ENCODE peak calls at places on chromosomes 13 and 19, in seven cellular contexts. One of them, this sample, is unnamed.
A peak's percentile ranks its signal among the peaks of the same experiment; 100 is the strongest.

GRCh38 chr19:23698711-23699520 is 11.9 kb upstream of the ZNF675 start:
- DNase-seq in fibroblast of lung: no peak
- DNase-seq in coronary artery: no peak
- DNase-seq in choroid plexus epithelial cell: no peak
- DNase-seq in body of pancreas: no peak
- DNase-seq in suprapubic skin: no peak
- DNase-seq in tibial nerve: no peak
- DNase-seq in this sample: peak; percentile 68

GRCh38 chr19:16369664-16370576 is 45.3 kb downstream of the KLF2 start:
- DNase-seq in fibroblast of lung: no peak
- DNase-seq in coronary artery: no peak
- DNase-seq in choroid plexus epithelial cell: no peak
- DNase-seq in body of pancreas: no peak
- DNase-seq in suprapubic skin: no peak
- DNase-seq in tibial nerve: no peak
- DNase-seq in this sample: no peak

GRCh38 chr19:57712222-57712621 is 3.2 kb upstream of the ZNF154 start:
- DNase-seq in fibroblast of lung: no peak
- DNase-seq in coronary artery: no peak
- DNase-seq in choroid plexus epithelial cell: no peak
- DNase-seq in body of pancreas: no peak
- DNase-seq in suprapubic skin: no peak
- DNase-seq in tibial nerve: no peak
- DNase-seq in this sample: no peak

GRCh38 chr13:110815471-110816204 is 99.2 kb downstream of the ANKRD10 start:
- DNase-seq in fibroblast of lung: no peak
- DNase-seq in coronary artery: no peak
- DNase-seq in choroid plexus epithelial cell: peak; percentile 16
- DNase-seq in body of pancreas: no peak
- DNase-seq in suprapubic skin: no peak
- DNase-seq in tibial nerve: no peak
- DNase-seq in this sample: peak; percentile 50

GRCh38 chr13:40047322-40047771 is 391.9 kb downstream of the COG6 start:
- DNase-seq in fibroblast of lung: no peak
- DNase-seq in coronary artery: no peak
- DNase-seq in choroid plexus epithelial cell: no peak
- DNase-seq in body of pancreas: no peak
- DNase-seq in suprapubic skin: no peak
- DNase-seq in tibial nerve: no peak
- DNase-seq in this sample: no peak

GRCh38 chr19:39317476-39317875 is 3.2 kb downstream of the LRFN1 start:
- DNase-seq in fibroblast of lung: no peak
- DNase-seq in coronary artery: no peak
- DNase-seq in choroid plexus epithelial cell: no peak
- DNase-seq in body of pancreas: no peak
- DNase-seq in suprapubic skin: no peak
- DNase-seq in tibial nerve: no peak
- DNase-seq in this sample: no peak

GRCh38 chr13:73943137-73943964 is 190.9 kb downstream of the KLF12 start:
- DNase-seq in fibroblast of lung: no peak
- DNase-seq in coronary artery: no peak
- DNase-seq in choroid plexus epithelial cell: no peak
- DNase-seq in body of pancreas: no peak
- DNase-seq in suprapubic skin: no peak
- DNase-seq in tibial nerve: no peak
- DNase-seq in this sample: no peak

GRCh38 chr19:50552540-50552939 is 15.7 kb downstream of the LRRC4B start:
- DNase-seq in fibroblast of lung: no peak
- DNase-seq in coronary artery: no peak
- DNase-seq in choroid plexus epithelial cell: no peak
- DNase-seq in body of pancreas: no peak
- DNase-seq in suprapubic skin: no peak
- DNase-seq in tibial nerve: no peak
- DNase-seq in this sample: no peak

GRCh38 chr13:94667190-94667589 is 45.2 kb downstream of the SOX21 start:
- DNase-seq in fibroblast of lung: no peak
- DNase-seq in coronary artery: no peak
- DNase-seq in choroid plexus epithelial cell: no peak
- DNase-seq in body of pancreas: no peak
- DNase-seq in suprapubic skin: no peak
- DNase-seq in tibial nerve: no peak
- DNase-seq in this sample: no peak

GRCh38 chr13:59112375-59112774 is 1051.4 kb downstream of the DIAPH3 start:
- DNase-seq in fibroblast of lung: peak; percentile 99
- DNase-seq in coronary artery: no peak
- DNase-seq in choroid plexus epithelial cell: peak; percentile 99
- DNase-seq in body of pancreas: peak; percentile 30
- DNase-seq in suprapubic skin: peak; percentile 60
- DNase-seq in tibial nerve: no peak
- DNase-seq in this sample: peak; percentile 49

GRCh38 chr13:50466554-50466953 is 376.9 kb downstream of the DLEU7 start:
- DNase-seq in fibroblast of lung: no peak
- DNase-seq in coronary artery: no peak
- DNase-seq in choroid plexus epithelial cell: no peak
- DNase-seq in body of pancreas: no peak
- DNase-seq in suprapubic skin: no peak
- DNase-seq in tibial nerve: no peak
- DNase-seq in this sample: no peak

GRCh38 chr19:40193587-40193849 is 2.3 kb downstream of the MAP3K10 start:
- DNase-seq in fibroblast of lung: no peak
- DNase-seq in coronary artery: no peak
- DNase-seq in choroid plexus epithelial cell: peak; percentile 10
- DNase-seq in body of pancreas: no peak
- DNase-seq in suprapubic skin: no peak
- DNase-seq in tibial nerve: no peak
- DNase-seq in this sample: no peak

GRCh38 chr13:71524245-71525002 is 342.6 kb downstream of the DACH1 start:
- DNase-seq in fibroblast of lung: peak; percentile 54
- DNase-seq in coronary artery: no peak
- DNase-seq in choroid plexus epithelial cell: no peak
- DNase-seq in body of pancreas: no peak
- DNase-seq in suprapubic skin: no peak
- DNase-seq in tibial nerve: no peak
- DNase-seq in this sample: no peak

GRCh38 chr13:46756977-46757376 is 40.0 kb downstream of the ESD start:
- DNase-seq in fibroblast of lung: peak; percentile 63
- DNase-seq in coronary artery: no peak
- DNase-seq in choroid plexus epithelial cell: peak; percentile 84
- DNase-seq in body of pancreas: no peak
- DNase-seq in suprapubic skin: no peak
- DNase-seq in tibial nerve: no peak
- DNase-seq in this sample: peak; percentile 17

GRCh38 chr19:56664511-56664910 is 7.0 kb downstream of the ZNF835 start:
- DNase-seq in fibroblast of lung: no peak
- DNase-seq in coronary artery: no peak
- DNase-seq in choroid plexus epithelial cell: no peak
- DNase-seq in body of pancreas: no peak
- DNase-seq in suprapubic skin: no peak
- DNase-seq in tibial nerve: no peak
- DNase-seq in this sample: no peak

GRCh38 chr19:459724-460511 is 915 bp downstream of the SHC2 start:
- DNase-seq in fibroblast of lung: peak; percentile 28
- DNase-seq in coronary artery: no peak
- DNase-seq in choroid plexus epithelial cell: peak; percentile 33
- DNase-seq in body of pancreas: peak; percentile 74
- DNase-seq in suprapubic skin: no peak
- DNase-seq in tibial nerve: peak; percentile 43
- DNase-seq in this sample: no peak

DNA sequence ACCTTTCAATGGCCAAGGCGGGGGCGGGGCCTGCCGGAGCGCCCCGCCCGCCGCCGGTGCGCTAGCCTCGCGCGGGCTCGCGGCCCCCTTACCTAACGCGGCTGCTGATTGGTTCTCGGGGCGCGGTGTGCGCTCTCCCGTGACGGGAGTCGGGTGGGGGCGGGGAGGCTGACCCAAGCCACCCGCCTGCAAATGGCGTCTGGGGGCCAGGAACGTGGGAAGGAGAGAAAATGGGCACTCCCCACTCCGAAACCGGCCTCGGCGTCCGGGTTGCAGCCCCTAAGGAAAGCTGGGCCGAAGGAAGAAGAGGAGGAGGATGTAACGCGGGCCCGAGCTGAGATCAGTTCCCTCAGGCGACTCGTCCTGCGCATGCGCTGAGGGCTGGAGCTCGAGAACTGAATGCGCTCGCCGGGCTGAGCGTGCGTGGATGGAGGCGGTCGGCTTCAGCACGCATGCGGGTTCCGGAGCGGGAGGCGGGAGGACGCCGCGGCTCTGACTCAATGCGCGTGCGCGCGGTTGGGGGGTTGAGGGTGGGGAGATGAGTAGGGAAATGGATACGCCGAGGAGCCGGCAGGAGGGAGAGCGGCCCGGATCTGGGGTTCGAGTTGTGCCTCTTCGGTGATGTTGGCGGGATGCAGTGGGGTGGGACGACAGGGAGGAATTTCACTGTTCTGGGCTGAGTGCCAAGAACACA is at the start of gene SMG9:
- DNase-seq in fibroblast of lung: peak; percentile 98
- DNase-seq in coronary artery: peak; percentile 98
- DNase-seq in choroid plexus epithelial cell: peak; percentile 98
- DNase-seq in body of pancreas: peak; percentile 98
- DNase-seq in suprapubic skin: peak; percentile 98
- DNase-seq in tibial nerve: peak; percentile 95
- DNase-seq in this sample: peak; percentile 98
- TF ChIP-seq CTCF in fibroblast of lung: no peak
- TF ChIP-seq CTCF in coronary artery: no peak
- TF ChIP-seq CTCF in choroid plexus epithelial cell: peak; percentile 10
- TF ChIP-seq CTCF in body of pancreas: peak; percentile 27
- TF ChIP-seq CTCF in suprapubic skin: no peak
- TF ChIP-seq CTCF in tibial nerve: peak; percentile 32
- TF ChIP-seq CTCF in this sample: no peak

GRCh38 chr13:51822106-51822840 is 18.3 kb upstream of the DHRS12 start:
- DNase-seq in fibroblast of lung: no peak
- DNase-seq in coronary artery: no peak
- DNase-seq in choroid plexus epithelial cell: no peak
- DNase-seq in body of pancreas: no peak
- DNase-seq in suprapubic skin: no peak
- DNase-seq in tibial nerve: no peak
- DNase-seq in this sample: no peak

GRCh38 chr13:51823351-51823750 is 19.4 kb upstream of the DHRS12 start:
- DNase-seq in fibroblast of lung: no peak
- DNase-seq in coronary artery: no peak
- DNase-seq in choroid plexus epithelial cell: no peak
- DNase-seq in body of pancreas: no peak
- DNase-seq in suprapubic skin: no peak
- DNase-seq in tibial nerve: no peak
- DNase-seq in this sample: no peak

GRCh38 chr13:51825165-51825592 is 19.8 kb downstream of the TMEM272 start:
- DNase-seq in fibroblast of lung: no peak
- DNase-seq in coronary artery: no peak
- DNase-seq in choroid plexus epithelial cell: peak; percentile 87
- DNase-seq in body of pancreas: no peak
- DNase-seq in suprapubic skin: no peak
- DNase-seq in tibial nerve: no peak
- DNase-seq in this sample: peak; percentile 25

GRCh38 chr13:51825681-51826254 is 19.2 kb downstream of the TMEM272 start:
- DNase-seq in fibroblast of lung: no peak
- DNase-seq in coronary artery: no peak
- DNase-seq in choroid plexus epithelial cell: no peak
- DNase-seq in body of pancreas: no peak
- DNase-seq in suprapubic skin: no peak
- DNase-seq in tibial nerve: no peak
- DNase-seq in this sample: no peak

GRCh38 chr13:51823861-51824260 is 19.9 kb upstream of the DHRS12 start:
- DNase-seq in fibroblast of lung: no peak
- DNase-seq in coronary artery: no peak
- DNase-seq in choroid plexus epithelial cell: peak; percentile 41
- DNase-seq in body of pancreas: no peak
- DNase-seq in suprapubic skin: no peak
- DNase-seq in tibial nerve: no peak
- DNase-seq in this sample: no peak
- H3K4me3 ChIP-seq in fibroblast of lung: no peak overlapping the region
- H3K4me3 ChIP-seq in coronary artery: no peak overlapping the region
- H3K4me3 ChIP-seq in choroid plexus epithelial cell: no peak overlapping the region
- H3K4me3 ChIP-seq in body of pancreas: no peak overlapping the region
- H3K4me3 ChIP-seq in suprapubic skin: no peak overlapping the region
- H3K4me3 ChIP-seq in tibial nerve: no peak overlapping the region
- H3K4me3 ChIP-seq in this sample: no peak overlapping the region

GRCh38 chr13:31908696-31909386 is 122.7 kb upstream of the FRY start:
- DNase-seq in fibroblast of lung: no peak
- DNase-seq in coronary artery: no peak
- DNase-seq in choroid plexus epithelial cell: no peak
- DNase-seq in body of pancreas: no peak
- DNase-seq in suprapubic skin: no peak
- DNase-seq in tibial nerve: no peak
- DNase-seq in this sample: peak; percentile 24

GRCh38 chr13:31913459-31913858 is 118.1 kb upstream of the FRY start:
- DNase-seq in fibroblast of lung: peak; percentile 6
- DNase-seq in coronary artery: no peak
- DNase-seq in choroid plexus epithelial cell: no peak
- DNase-seq in body of pancreas: peak; percentile 51
- DNase-seq in suprapubic skin: no peak
- DNase-seq in tibial nerve: no peak
- DNase-seq in this sample: no peak

GRCh38 chr13:31912641-31913401 is 118.8 kb upstream of the FRY start:
- DNase-seq in fibroblast of lung: no peak
- DNase-seq in coronary artery: no peak
- DNase-seq in choroid plexus epithelial cell: no peak
- DNase-seq in body of pancreas: no peak
- DNase-seq in suprapubic skin: no peak
- DNase-seq in tibial nerve: no peak
- DNase-seq in this sample: peak; percentile 1

GRCh38 chr13:31909889-31910551 is 121.6 kb upstream of the FRY start:
- DNase-seq in fibroblast of lung: peak; percentile 80
- DNase-seq in coronary artery: no peak
- DNase-seq in choroid plexus epithelial cell: peak; percentile 84
- DNase-seq in body of pancreas: peak; percentile 69
- DNase-seq in suprapubic skin: no peak
- DNase-seq in tibial nerve: no peak
- DNase-seq in this sample: peak; percentile 72

GRCh38 chr13:31910633-31911032 is 120.9 kb upstream of the FRY start:
- DNase-seq in fibroblast of lung: no peak
- DNase-seq in coronary artery: no peak
- DNase-seq in choroid plexus epithelial cell: no peak
- DNase-seq in body of pancreas: no peak
- DNase-seq in suprapubic skin: no peak
- DNase-seq in tibial nerve: no peak
- DNase-seq in this sample: no peak
- TF ChIP-seq CTCF in fibroblast of lung: no peak
- TF ChIP-seq CTCF in coronary artery: no peak
- TF ChIP-seq CTCF in choroid plexus epithelial cell: no peak
- TF ChIP-seq CTCF in body of pancreas: no peak
- TF ChIP-seq CTCF in suprapubic skin: no peak
- TF ChIP-seq CTCF in tibial nerve: no peak
- TF ChIP-seq CTCF in this sample: no peak

DNA sequence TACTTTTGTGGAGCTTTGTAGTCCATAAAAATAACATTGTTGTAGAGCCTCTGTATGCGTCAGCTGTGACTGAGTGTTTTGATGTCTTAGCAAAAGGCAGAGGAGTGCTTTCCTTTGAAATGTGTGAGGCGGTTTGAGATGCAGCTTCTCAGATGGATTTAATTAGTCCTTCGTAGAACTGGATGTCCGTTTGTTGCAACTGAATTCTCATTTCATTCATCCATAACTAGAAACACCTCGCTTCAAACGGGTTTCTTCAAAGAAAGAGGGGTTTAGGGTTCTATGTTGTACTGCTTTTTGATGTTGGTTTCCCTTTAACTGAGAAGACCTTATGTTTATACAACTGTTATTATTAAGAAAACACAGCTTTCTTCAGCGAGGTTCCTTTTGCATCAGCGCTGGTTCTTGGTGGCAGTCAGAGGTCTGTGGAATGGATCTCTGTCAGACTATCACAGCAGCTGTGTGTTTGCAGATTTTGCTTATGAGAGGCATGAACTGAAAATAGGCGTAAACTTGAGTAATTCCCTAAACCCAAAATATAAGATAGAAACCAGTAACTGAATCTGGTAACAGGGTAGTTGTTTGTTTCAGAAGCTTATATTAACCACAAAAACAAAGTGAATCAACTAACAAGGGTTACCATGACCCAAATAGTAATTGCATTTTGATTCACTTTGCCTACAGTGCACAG is 194.4 kb downstream of the GGACT start:
- DNase-seq in fibroblast of lung: peak; percentile 88
- DNase-seq in coronary artery: no peak
- DNase-seq in choroid plexus epithelial cell: peak; percentile 85
- DNase-seq in body of pancreas: no peak
- DNase-seq in suprapubic skin: no peak
- DNase-seq in tibial nerve: no peak
- DNase-seq in this sample: no peak
- H3K4me3 ChIP-seq in fibroblast of lung: peak overlapping the region; percentile 39
- H3K4me3 ChIP-seq in coronary artery: no peak overlapping the region
- H3K4me3 ChIP-seq in choroid plexus epithelial cell: no peak overlapping the region
- H3K4me3 ChIP-seq in body of pancreas: no peak overlapping the region
- H3K4me3 ChIP-seq in suprapubic skin: no peak overlapping the region
- H3K4me3 ChIP-seq in tibial nerve: no peak overlapping the region
- H3K4me3 ChIP-seq in this sample: no peak overlapping the region